ENCODE peak calls at places on chromosomes 12 and 14, in five cellular contexts. D is left ventricle myocardium inferior, Q is AG09309, A is CD14-positive monocyte, C is mammary epithelial cell. F is an unnamed sample.

GRCh38 chr12:17810399-17810798 is 279.6 kb downstream of the RERGL start:
- DNase-seq in A (no peak), D (no peak), Q (no peak), C (no peak), F (no peak)

GRCh38 chr12:119989619-119990381 is 764 bp downstream of the BICDL1 start:
- DNase-seq in D (peak; percentile 84), A (peak; percentile 57), Q (peak; percentile 4), C (peak; percentile 69), F (peak; percentile 86)

GRCh38 chr12:1350934-1351240 is 243.5 kb downstream of the FBXL14 start:
- DNase-seq in D (no peak), Q (no peak), A (no peak), C (peak; percentile 14), F (no peak)

GRCh38 chr14:50736932-50737419 is 68.9 kb upstream of the SAV1 start:
- DNase-seq in D (no peak), C (no peak), A (no peak), Q (no peak), F (peak; percentile 80)

GRCh38 chr12:16030729-16031128 is 119.6 kb downstream of the DERA start:
- DNase-seq in Q (no peak), C (no peak), A (no peak), D (no peak), F (no peak)

GRCh38 chr12:54372113-54372806 is 8.0 kb upstream of the GPR84 start:
- DNase-seq in D (no peak), Q (no peak), C (no peak), A (no peak), F (no peak)

GRCh38 chr12:121804417-121805111 is 755 bp downstream of the SETD1B start:
- DNase-seq in Q (no peak), C (peak; percentile 29), D (peak; percentile 38), A (no peak), F (peak; percentile 70)

GRCh38 chr14:64845878-64846277 is 33.8 kb downstream of the SPTB start:
- DNase-seq in Q (no peak), A (no peak), C (no peak), D (no peak), F (no peak)

GRCh38 chr14:101121399-101122113 is 218.0 kb upstream of the RTL1 start:
- DNase-seq in C (no peak), A (no peak), D (no peak), Q (no peak), F (no peak)

GRCh38 chr12:49698619-49699545 is 8.3 kb downstream of the FMNL3 start:
- DNase-seq in C (peak; percentile 52), A (no peak), Q (no peak), D (peak; percentile 40), F (peak; percentile 75)

GRCh38 chr12:77965790-77966189 is 135.1 kb downstream of the NAV3 start:
- DNase-seq in C (no peak), A (no peak), Q (no peak), D (no peak), F (no peak)

GRCh38 chr14:81401420-81402122 is 1.4 kb upstream of the STON2 start:
- DNase-seq in A (peak; percentile 60), D (no peak), C (peak; percentile 96), Q (peak; percentile 91), F (peak; percentile 6)

GRCh38 chr12:14454098-14454907 is 88.8 kb downstream of the ATF7IP start:
- DNase-seq in C (peak; percentile 44), Q (no peak), A (no peak), D (no peak), F (peak; percentile 49)

GRCh38 chr12:26523708-26524150 is 309.3 kb downstream of the ITPR2 start:
- DNase-seq in A (peak; percentile 88), C (peak; percentile 92), Q (peak; percentile 93), D (peak; percentile 82), F (no peak)

GRCh38 chr12:96487634-96488033 is 1.7 kb upstream of the CFAP54 start:
- DNase-seq in D (no peak), A (no peak), C (no peak), Q (no peak), F (no peak)

GRCh38 chr12:5522358-5523335 is 90.7 kb downstream of the NTF3 start:
- DNase-seq in C (no peak), Q (no peak), A (no peak), D (no peak), F (no peak)

GRCh38 chr14:61433822-61434221 is 112.4 kb downstream of the PRKCH start:
- DNase-seq in C (no peak), A (no peak), D (no peak), Q (no peak), F (no peak)

GRCh38 chr12:91633734-91634357 is 451.2 kb upstream of the DCN start:
- DNase-seq in Q (no peak), D (no peak), A (no peak), C (no peak), F (no peak)

GRCh38 chr12:69442894-69443293 is 27.3 kb upstream of the FRS2 start:
- DNase-seq in D (no peak), Q (no peak), C (peak; percentile 29), A (no peak), F (no peak)

GRCh38 chr12:132429932-132430643 is 59.9 kb upstream of the FBRSL1 start:
- DNase-seq in Q (no peak), D (no peak), A (no peak), C (peak; percentile 48), F (peak; percentile 66)

GRCh38 chr12:77837876-77838291 is 7.2 kb downstream of the NAV3 start:
- DNase-seq in Q (no peak), D (peak; percentile 47), C (no peak), A (no peak), F (no peak)

GRCh38 chr14:68148276-68148675 is 328.7 kb downstream of the RAD51B start:
- DNase-seq in D (no peak), A (no peak), Q (no peak), C (peak; percentile 66), F (no peak)

GRCh38 chr12:115507951-115508722 is 769.4 kb downstream of the MED13L start:
- DNase-seq in A (no peak), D (peak; percentile 29), C (no peak), Q (no peak), F (no peak)

GRCh38 chr12:4134833-4135597 is 138.5 kb upstream of the CCND2 start:
- DNase-seq in C (no peak), A (no peak), Q (no peak), D (no peak), F (no peak)

GRCh38 chr14:100872241-100872640 is 31.3 kb downstream of the RTL1 start:
- DNase-seq in C (no peak), Q (no peak), A (peak; percentile 42), D (no peak), F (peak; percentile 7)

GRCh38 chr12:124833693-124834122 is 30.0 kb downstream of the SCARB1 start:
- DNase-seq in D (peak; percentile 47), C (no peak), A (no peak), Q (no peak), F (no peak)

GRCh38 chr14:55274760-55275159 is 3.5 kb downstream of the FBXO34 start:
- DNase-seq in D (no peak), Q (peak; percentile 11), C (peak; percentile 9), A (no peak), F (no peak)

GRCh38 chr14:33062881-33063280 is 124.2 kb downstream of the NPAS3 start:
- DNase-seq in Q (no peak), C (peak; percentile 6), A (no peak), D (no peak), F (no peak)

GRCh38 chr12:23253191-23253590 is 628.2 kb downstream of the ETNK1 start:
- DNase-seq in C (no peak), Q (no peak), A (no peak), D (no peak), F (no peak)

GRCh38 chr14:50344831-50345563 is 32.9 kb downstream of the DMAC2L start:
- DNase-seq in Q (peak; percentile 47), C (no peak), A (no peak), D (no peak), F (no peak)

GRCh38 chr12:38689704-38690103 is 215.7 kb downstream of the CPNE8 start:
- DNase-seq in C (peak; percentile 50), A (no peak), D (no peak), Q (peak; percentile 46), F (no peak)
- TF ChIP-seq CTCF in C (no peak), A (no peak), D (no peak), Q (no peak), F (no peak)

DNA sequence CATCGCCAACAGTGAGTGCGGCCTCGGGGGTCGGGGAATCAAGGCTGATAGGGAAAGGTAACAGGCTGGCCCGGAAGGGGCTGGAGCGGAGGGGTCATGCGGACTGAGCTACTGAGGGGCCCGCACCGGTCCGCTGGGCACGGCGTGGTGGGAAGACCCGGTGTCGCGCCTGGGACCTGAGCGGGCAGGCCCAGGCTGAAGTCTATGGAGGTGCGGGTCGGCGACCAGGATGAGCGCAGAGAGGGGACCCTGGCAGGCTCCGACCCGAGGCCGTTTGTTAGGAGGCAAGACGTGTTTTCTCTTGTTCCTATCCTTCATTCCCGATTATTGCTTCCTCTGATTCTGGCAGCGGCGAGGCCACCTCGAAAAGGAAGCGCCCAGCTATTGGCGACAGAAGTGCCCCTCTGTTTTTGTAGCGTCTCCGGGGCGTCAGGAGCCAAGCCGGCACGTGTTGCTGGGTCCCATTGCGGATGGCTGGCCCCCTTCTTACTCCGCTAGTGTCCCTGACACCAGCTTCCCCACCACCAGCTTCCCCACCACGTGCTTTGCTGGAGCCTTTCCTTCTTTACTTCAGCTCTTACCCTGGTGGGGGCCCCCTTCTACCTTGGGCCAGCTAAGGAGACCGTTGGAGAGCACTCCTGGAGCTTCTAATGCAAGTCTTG is 587 bp downstream of the PA2G4 start:
- DNase-seq in D (no peak), C (no peak), Q (no peak), A (no peak), F (peak; percentile 50)
- TF ChIP-seq CTCF in D (no peak), C (no peak), Q (no peak), A (no peak), F (no peak)

GRCh38 chr14:43692706-43693105 is 814.4 kb downstream of the FSCB start:
- DNase-seq in C (no peak), D (no peak), A (no peak), Q (no peak), F (no peak)

DNA sequence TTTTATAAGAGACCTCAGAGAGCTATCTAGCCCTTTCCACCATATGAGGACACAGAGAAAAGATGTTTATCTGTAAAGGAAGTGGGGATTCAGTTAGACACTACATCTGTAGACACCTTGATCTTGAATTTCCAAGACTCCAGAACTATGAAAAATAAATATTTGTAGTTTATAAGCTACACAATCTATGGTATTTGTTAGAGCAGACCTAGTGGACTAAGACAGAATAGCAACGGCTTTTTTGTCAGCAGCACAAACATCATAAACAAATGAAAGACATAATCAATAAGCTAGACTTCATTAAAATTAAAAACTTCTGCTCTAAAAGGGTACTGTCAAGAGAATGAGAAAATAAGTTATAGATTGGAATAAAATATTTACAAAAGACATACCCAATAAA is 810.1 kb downstream of the FSCB start:
- DNase-seq in D (no peak), A (no peak), Q (no peak), C (no peak), F (no peak)
- TF ChIP-seq CTCF in D (no peak), A (no peak), Q (no peak), C (no peak), F (no peak)

DNA sequence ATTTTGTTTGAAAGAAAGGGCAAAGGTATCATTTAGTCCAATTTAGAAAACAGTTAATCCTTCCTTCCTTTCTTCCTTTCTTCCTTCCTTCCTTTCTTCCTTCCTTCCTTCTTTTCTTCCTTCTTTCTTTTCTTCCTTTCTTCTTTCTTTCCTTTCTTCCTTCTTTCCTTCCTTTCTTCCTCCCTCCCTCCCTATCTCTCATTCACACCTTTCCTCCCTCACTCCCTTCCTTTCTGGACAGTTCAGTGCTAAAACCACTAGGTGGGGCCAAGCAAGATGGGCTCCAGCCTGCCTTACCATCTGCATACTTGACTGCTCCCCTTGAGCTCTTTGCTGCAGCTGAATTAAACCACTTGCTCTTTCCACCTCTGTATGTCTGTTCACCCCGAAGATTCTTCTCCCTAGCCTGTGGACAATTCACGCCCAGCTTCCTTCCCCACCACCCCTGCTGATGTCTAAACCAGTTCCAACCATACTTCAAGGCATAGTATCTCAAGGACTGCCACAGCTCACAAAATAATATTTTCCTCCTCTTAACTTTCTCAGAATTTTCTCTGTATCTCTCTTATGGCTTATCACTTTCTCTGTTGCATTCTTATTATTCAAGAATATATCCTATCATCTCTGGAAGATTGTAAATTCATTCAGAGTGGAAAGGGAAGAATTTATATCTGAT is 78.0 kb downstream of the DBX2 start:
- DNase-seq in A (no peak), D (no peak), C (peak; percentile 9), Q (no peak), F (peak; percentile 7)
- TF ChIP-seq CTCF in A (no peak), D (peak; percentile 38), C (peak; percentile 50), Q (peak; percentile 49), F (peak; percentile 60)

F was measured in activated CD8-positive, alpha-beta T cell treated with anti-CD3 and anti-CD28 coated beads for 36 hours.